ENCODE peak calls at places on chromosomes 12 and 14, in nine cellular contexts. D is GM20000; U is NCI-H345; K is CD8-positive, alpha-beta memory T cell; W is nucleus accumbens; Y is body of pancreas; S is GM13976; X is Peyer's patch; Z is frontal cortex. Q is an unnamed sample.

GRCh38 chr14:97641827-97642226 is 844.6 kb downstream of the VRK1 start:
- DNase-seq in W (no peak), S (no peak), Z (no peak), Y (no peak), U (no peak), K (no peak), D (no peak), X (no peak), Q (no peak)

GRCh38 chr14:67620217-67620789 is 583 bp downstream of the ARG2 start:
- DNase-seq in D (no peak), K (no peak), S (no peak), W (peak), U (peak), Z (no peak), Y (peak), X (peak), Q (peak)

GRCh38 chr12:83140135-83140534 is 453.4 kb downstream of the TMTC2 start:
- DNase-seq in W (no peak), Z (no peak), X (no peak), K (no peak), S (no peak), Y (no peak), D (no peak), U (no peak), Q (no peak)

GRCh38 chr14:53954551-53955233 is 1.9 kb downstream of the BMP4 start:
- DNase-seq in U (no peak), S (no peak), W (no peak), K (no peak), Z (no peak), D (peak), Y (no peak), X (peak), Q (peak)

GRCh38 chr12:57216931-57217871 is 607 bp downstream of the NXPH4 start:
- DNase-seq in Z (no peak), Y (no peak), X (no peak), D (no peak), S (no peak), U (peak), W (no peak), K (peak), Q (no peak)

GRCh38 chr14:95156153-95156764 is 1.1 kb downstream of the DICER1 start:
- DNase-seq in S (peak), X (no peak), Y (no peak), K (no peak), Z (no peak), W (no peak), U (no peak), D (peak), Q (no peak)

GRCh38 chr12:110112335-110112660 is 11.9 kb upstream of the IFT81 start:
- DNase-seq in X (no peak), S (no peak), D (no peak), Y (no peak), W (no peak), K (no peak), Z (no peak), U (no peak), Q (no peak)

GRCh38 chr12:93857279-93857894 is 180.2 kb downstream of the CRADD start:
- DNase-seq in Y (no peak), D (no peak), Z (no peak), K (no peak), X (no peak), U (no peak), W (no peak), S (no peak), Q (no peak)

GRCh38 chr14:65478596-65478995 is 66.1 kb downstream of the FUT8 start:
- DNase-seq in W (no peak), U (peak), Y (no peak), S (no peak), K (no peak), D (no peak), Z (no peak), X (no peak), Q (no peak)

GRCh38 chr14:37650356-37651037 is 55.1 kb downstream of the TTC6 start:
- DNase-seq in S (no peak), X (no peak), Z (no peak), W (no peak), D (no peak), K (no peak), U (peak), Y (no peak), Q (no peak)

GRCh38 chr12:6061661-6062060 is 62.8 kb downstream of the VWF start:
- DNase-seq in S (no peak), W (no peak), U (no peak), Y (no peak), Z (no peak), X (no peak), K (no peak), D (no peak), Q (no peak)

GRCh38 chr12:27772328-27773049 is 7.5 kb upstream of the KLHL42 start:
- DNase-seq in S (no peak), D (no peak), U (no peak), X (no peak), K (no peak), Z (no peak), W (no peak), Y (no peak), Q (no peak)

GRCh38 chr12:87202189-87202588 is 827.0 kb downstream of the C12orf50 start:
- DNase-seq in S (no peak), U (no peak), Y (no peak), K (no peak), D (no peak), Z (no peak), X (no peak), W (no peak), Q (no peak)

GRCh38 chr14:36183402-36183801 is 6.9 kb upstream of the PTCSC3 start:
- DNase-seq in W (no peak), D (no peak), Z (no peak), S (no peak), K (no peak), Y (no peak), X (no peak), U (no peak), Q (no peak)

GRCh38 chr12:6476496-6476895 is 6.0 kb upstream of the VAMP1 start:
- DNase-seq in Y (no peak), S (no peak), D (no peak), X (no peak), U (no peak), W (no peak), K (no peak), Z (no peak), Q (no peak)

GRCh38 chr12:122989443-122989839 is 9.0 kb downstream of the ARL6IP4 start:
- DNase-seq in U (no peak), W (no peak), Y (no peak), D (no peak), X (no peak), S (no peak), Z (no peak), K (no peak), Q (no peak)

GRCh38 chr12:16524378-16524777 is 81.6 kb downstream of the LMO3 start:
- DNase-seq in W (no peak), U (no peak), K (no peak), Y (no peak), D (no peak), S (no peak), Z (no peak), X (no peak), Q (no peak)

GRCh38 chr12:90102957-90103652 is 394.5 kb upstream of the ATP2B1 start:
- DNase-seq in K (no peak), Y (no peak), W (no peak), Z (no peak), U (peak), X (no peak), S (peak), D (peak), Q (no peak)